ENCODE peak calls at places on chromosomes 11 and 22, in six cellular contexts. One of them, this sample, is unnamed.

GRCh38 chr11:3639841-3640240 is 2.0 kb downstream of the ART5 start:
- DNase-seq in IMR-90: no peak
- DNase-seq in SK-N-SH: no peak
- DNase-seq in HepG2: no peak
- DNase-seq in K562: no peak
- DNase-seq in GM12878: no peak
- DNase-seq in this sample: no peak

GRCh38 chr11:7612661-7613393 is 60.5 kb downstream of the CYB5R2 start:
- DNase-seq in IMR-90: peak
- DNase-seq in SK-N-SH: no peak
- DNase-seq in HepG2: peak
- DNase-seq in K562: no peak
- DNase-seq in GM12878: no peak
- DNase-seq in this sample: no peak

GRCh38 chr11:41102471-41102870 is 357.0 kb downstream of the LRRC4C start:
- DNase-seq in IMR-90: no peak
- DNase-seq in SK-N-SH: no peak
- DNase-seq in HepG2: no peak
- DNase-seq in K562: no peak
- DNase-seq in GM12878: no peak
- DNase-seq in this sample: no peak

GRCh38 chr11:10925149-10925926 is 67.5 kb upstream of the ZBED5 start:
- DNase-seq in IMR-90: no peak
- DNase-seq in SK-N-SH: no peak
- DNase-seq in HepG2: no peak
- DNase-seq in K562: no peak
- DNase-seq in GM12878: no peak
- DNase-seq in this sample: no peak

GRCh38 chr11:75536786-75537629 is 11.3 kb upstream of the GDPD5 start:
- DNase-seq in IMR-90: peak
- DNase-seq in SK-N-SH: no peak
- DNase-seq in HepG2: no peak
- DNase-seq in K562: peak
- DNase-seq in GM12878: peak
- DNase-seq in this sample: no peak

GRCh38 chr11:7577226-7577882 is 63.6 kb downstream of the PPFIBP2 start:
- DNase-seq in IMR-90: no peak
- DNase-seq in SK-N-SH: peak
- DNase-seq in HepG2: no peak
- DNase-seq in K562: no peak
- DNase-seq in GM12878: no peak
- DNase-seq in this sample: no peak

GRCh38 chr11:27116684-27117083 is 76.1 kb downstream of the BBOX1 start:
- DNase-seq in IMR-90: no peak
- DNase-seq in SK-N-SH: no peak
- DNase-seq in HepG2: no peak
- DNase-seq in K562: no peak
- DNase-seq in GM12878: no peak
- DNase-seq in this sample: no peak

GRCh38 chr11:121800704-121801516 is 315.1 kb downstream of the BLID start:
- DNase-seq in IMR-90: no peak
- DNase-seq in SK-N-SH: no peak
- DNase-seq in HepG2: no peak
- DNase-seq in K562: no peak
- DNase-seq in GM12878: no peak
- DNase-seq in this sample: no peak

GRCh38 chr11:73306977-73307322 is 1.1 kb upstream of the ARHGEF17 start:
- DNase-seq in IMR-90: no peak
- DNase-seq in SK-N-SH: no peak
- DNase-seq in HepG2: no peak
- DNase-seq in K562: no peak
- DNase-seq in GM12878: no peak
- DNase-seq in this sample: no peak

GRCh38 chr22:43714104-43714503 is 98.0 kb downstream of the EFCAB6 start:
- DNase-seq in IMR-90: no peak
- DNase-seq in SK-N-SH: no peak
- DNase-seq in HepG2: no peak
- DNase-seq in K562: no peak
- DNase-seq in GM12878: no peak
- DNase-seq in this sample: no peak

GRCh38 chr11:2703487-2704141 is 3.8 kb upstream of the KCNQ1OT1 start:
- DNase-seq in IMR-90: no peak
- DNase-seq in SK-N-SH: no peak
- DNase-seq in HepG2: no peak
- DNase-seq in K562: no peak
- DNase-seq in GM12878: no peak
- DNase-seq in this sample: no peak

GRCh38 chr22:45200862-45201511 is 37.3 kb downstream of the NUP50 start:
- DNase-seq in IMR-90: peak
- DNase-seq in SK-N-SH: peak
- DNase-seq in HepG2: no peak
- DNase-seq in K562: no peak
- DNase-seq in GM12878: no peak
- DNase-seq in this sample: no peak

GRCh38 chr11:117095301-117096139 is 2.7 kb downstream of the SIK3 start:
- DNase-seq in IMR-90: peak
- DNase-seq in SK-N-SH: no peak
- DNase-seq in HepG2: peak
- DNase-seq in K562: peak
- DNase-seq in GM12878: no peak
- DNase-seq in this sample: no peak

GRCh38 chr11:23778971-23779370 is 717.9 kb upstream of the LUZP2 start:
- DNase-seq in IMR-90: peak
- DNase-seq in SK-N-SH: no peak
- DNase-seq in HepG2: no peak
- DNase-seq in K562: no peak
- DNase-seq in GM12878: no peak
- DNase-seq in this sample: no peak

GRCh38 chr22:45994516-45995404 is 17.8 kb upstream of the WNT7B start:
- DNase-seq in IMR-90: peak
- DNase-seq in SK-N-SH: peak
- DNase-seq in HepG2: no peak
- DNase-seq in K562: peak
- DNase-seq in GM12878: no peak
- DNase-seq in this sample: peak

GRCh38 chr22:48923909-48924475 is 903.7 kb downstream of the BRD1 start:
- DNase-seq in IMR-90: no peak
- DNase-seq in SK-N-SH: no peak
- DNase-seq in HepG2: no peak
- DNase-seq in K562: no peak
- DNase-seq in GM12878: no peak
- DNase-seq in this sample: no peak

GRCh38 chr11:134905513-134905912 is 493.5 kb upstream of the B3GAT1 start:
- DNase-seq in IMR-90: no peak
- DNase-seq in SK-N-SH: no peak
- DNase-seq in HepG2: no peak
- DNase-seq in K562: no peak
- DNase-seq in GM12878: no peak
- DNase-seq in this sample: no peak

DNA sequence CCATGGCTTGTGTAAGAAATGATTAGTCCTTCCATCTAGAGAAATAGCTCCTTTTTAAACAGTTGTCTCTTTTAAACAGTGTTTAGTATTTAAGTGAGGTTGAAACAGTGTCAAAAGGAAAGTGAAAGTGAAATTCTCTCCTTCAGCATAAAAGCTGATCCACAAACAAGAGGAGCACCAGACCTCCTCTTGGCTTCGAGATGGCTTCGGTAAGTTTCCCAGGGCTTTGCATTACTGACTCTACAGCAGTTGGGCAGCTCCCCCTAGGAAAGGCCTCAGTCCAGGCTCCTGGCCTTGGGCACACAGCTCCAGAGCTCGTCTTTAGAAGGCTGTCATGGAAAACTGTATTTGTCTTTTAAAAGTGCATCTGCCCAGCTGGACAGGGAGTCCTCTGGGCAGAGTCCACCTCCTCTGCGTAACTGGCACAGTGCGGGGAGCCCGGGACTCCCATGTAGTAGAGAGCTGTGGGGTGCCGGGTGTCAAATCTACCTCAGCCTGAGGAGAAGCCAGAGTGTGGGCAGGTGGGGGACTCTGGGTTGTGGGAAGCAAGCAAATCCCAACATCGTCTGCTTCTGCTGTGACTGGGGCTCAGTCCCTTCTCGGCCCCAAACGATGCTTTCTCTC is at the start of gene PLAAT4:
- DNase-seq in IMR-90: peak
- DNase-seq in SK-N-SH: no peak
- DNase-seq in HepG2: peak
- DNase-seq in K562: peak
- DNase-seq in GM12878: peak
- DNase-seq in this sample: no peak
- TF ChIP-seq SMC3 in IMR-90: no peak
- TF ChIP-seq SMC3 in SK-N-SH: no peak
- TF ChIP-seq SMC3 in HepG2: no peak
- TF ChIP-seq SMC3 in K562: no peak
- TF ChIP-seq SMC3 in GM12878: no peak
- TF ChIP-seq SMC3 in this sample: no peak

GRCh38 chr22:36540867-36541642 is 12.1 kb upstream of the EIF3D start:
- DNase-seq in IMR-90: no peak
- DNase-seq in SK-N-SH: no peak
- DNase-seq in HepG2: no peak
- DNase-seq in K562: no peak
- DNase-seq in GM12878: no peak
- DNase-seq in this sample: no peak
- TF ChIP-seq SMC3 in IMR-90: no peak
- TF ChIP-seq SMC3 in SK-N-SH: no peak
- TF ChIP-seq SMC3 in HepG2: no peak
- TF ChIP-seq SMC3 in K562: no peak
- TF ChIP-seq SMC3 in GM12878: no peak
- TF ChIP-seq SMC3 in this sample: no peak

DNA sequence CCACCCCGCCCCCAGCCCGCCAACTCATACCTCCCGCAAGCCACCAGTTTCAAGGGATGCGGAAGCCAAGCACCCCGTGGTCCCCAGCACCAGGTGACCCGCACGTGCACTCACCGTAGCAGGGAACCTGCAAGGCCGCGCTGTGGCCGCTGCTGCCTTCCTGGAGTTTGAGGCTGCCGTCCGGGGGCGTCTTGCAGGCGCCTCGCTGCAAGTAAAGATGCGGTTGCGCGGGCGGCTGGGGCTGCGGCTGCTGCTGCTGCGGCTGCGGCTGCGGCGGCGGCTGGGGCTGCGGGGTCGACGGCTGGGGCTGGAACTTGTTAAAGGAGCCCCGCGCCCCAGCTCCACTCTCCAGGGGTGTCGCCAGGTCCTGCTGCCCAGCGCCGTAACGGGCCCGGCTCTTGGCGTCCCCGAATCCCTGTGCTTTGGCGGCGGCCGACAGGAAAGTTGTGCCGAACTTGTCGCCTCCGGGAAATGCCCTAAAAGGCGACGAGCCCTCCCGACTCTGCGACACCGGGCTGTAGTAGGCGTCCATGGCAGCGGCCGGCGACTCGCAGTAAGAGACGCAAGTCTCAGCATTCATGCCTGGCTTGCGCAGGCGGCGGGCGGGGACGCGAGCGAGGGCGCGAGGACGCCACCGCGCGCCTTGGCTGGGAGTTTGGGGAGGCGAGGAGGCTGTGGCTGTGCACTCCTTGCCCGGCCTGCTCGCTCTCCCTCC is at the start of gene ALX4:
- DNase-seq in IMR-90: no peak
- DNase-seq in SK-N-SH: peak
- DNase-seq in HepG2: no peak
- DNase-seq in K562: peak
- DNase-seq in GM12878: no peak
- DNase-seq in this sample: no peak
- TF ChIP-seq SMC3 in IMR-90: no peak
- TF ChIP-seq SMC3 in SK-N-SH: no peak
- TF ChIP-seq SMC3 in HepG2: no peak
- TF ChIP-seq SMC3 in K562: no peak
- TF ChIP-seq SMC3 in GM12878: no peak
- TF ChIP-seq SMC3 in this sample: peak

GRCh38 chr22:38694945-38695344 is 5.8 kb downstream of the JOSD1 start:
- DNase-seq in IMR-90: no peak
- DNase-seq in SK-N-SH: no peak
- DNase-seq in HepG2: no peak
- DNase-seq in K562: no peak
- DNase-seq in GM12878: no peak
- DNase-seq in this sample: peak
- TF ChIP-seq SMC3 in IMR-90: no peak
- TF ChIP-seq SMC3 in SK-N-SH: no peak
- TF ChIP-seq SMC3 in HepG2: no peak
- TF ChIP-seq SMC3 in K562: no peak
- TF ChIP-seq SMC3 in GM12878: no peak
- TF ChIP-seq SMC3 in this sample: no peak